ENCODE peak calls at places on chromosome 5, in seven cellular contexts. A is endothelial cell, J is GM03348, L is GM04504, H is trophoblast cell, P is T-helper 1 cell, W is B cell. X is an unnamed sample.

GRCh38 chr5:119327018-119327417 is 28.8 kb upstream of the TNFAIP8 start:
- DNase-seq in L (no peak), A (no peak), W (no peak), P (no peak), H (no peak), J (peak; percentile 30), X (no peak)

GRCh38 chr5:118553662-118554061 is 434.7 kb downstream of the DTWD2 start:
- DNase-seq in H (peak; percentile 9), P (no peak), L (peak; percentile 99), W (no peak), J (peak; percentile 67), A (no peak), X (peak; percentile 84)

GRCh38 chr5:157222506-157223230 is 42.0 kb downstream of the ITK start:
- DNase-seq in A (no peak), L (peak; percentile 53), H (peak; percentile 61), W (no peak), J (peak; percentile 43), P (peak; percentile 47), X (no peak)

GRCh38 chr5:10689391-10690081 is 71.5 kb downstream of the DAP start:
- DNase-seq in W (no peak), L (peak; percentile 30), A (peak; percentile 56), H (no peak), P (no peak), J (peak; percentile 55), X (no peak)

GRCh38 chr5:82601085-82601484 is 322.9 kb upstream of the RPS23 start:
- DNase-seq in J (no peak), W (no peak), A (no peak), H (no peak), L (no peak), P (no peak), X (peak; percentile 28)

GRCh38 chr5:4205408-4205807 is 609.8 kb downstream of the IRX1 start:
- DNase-seq in W (no peak), A (no peak), P (no peak), H (no peak), L (no peak), J (no peak), X (no peak)

GRCh38 chr5:78887384-78888118 is 97.6 kb downstream of the ARSB start:
- DNase-seq in H (no peak), J (no peak), A (no peak), L (no peak), P (no peak), W (peak; percentile 81), X (no peak)

GRCh38 chr5:56319281-56320242 is 86.4 kb upstream of the ANKRD55 start:
- DNase-seq in P (no peak), J (peak; percentile 80), A (no peak), H (peak; percentile 27), W (no peak), L (no peak), X (no peak)

GRCh38 chr5:179495906-179496455 is 54.4 kb upstream of the RUFY1 start:
- DNase-seq in P (no peak), A (no peak), H (no peak), W (no peak), J (no peak), L (no peak), X (no peak)

GRCh38 chr5:172973931-172974330 is 9.6 kb upstream of the ATP6V0E1 start:
- DNase-seq in H (no peak), J (no peak), A (no peak), L (no peak), W (no peak), P (no peak), X (no peak)

GRCh38 chr5:78727786-78728761 is 79.5 kb upstream of the LHFPL2 start:
- DNase-seq in J (no peak), W (peak; percentile 88), L (no peak), A (no peak), H (no peak), P (no peak), X (no peak)

GRCh38 chr5:153625826-153626354 is 135.4 kb downstream of the GRIA1 start:
- DNase-seq in H (no peak), L (no peak), P (no peak), A (no peak), J (no peak), W (no peak), X (no peak)